ENCODE peak calls at places on chromosome 15, in eight cellular contexts. One of them, this sample, is unnamed.

GRCh38 chr15:58548308-58549012 is 116.7 kb downstream of the LIPC start:
- DNase-seq in neural progenitor cell: no peak
- DNase-seq in lower lobe of right lung: no peak
- DNase-seq in dorsolateral prefrontal cortex: no peak
- DNase-seq in tibial nerve: no peak
- DNase-seq in psoas muscle: no peak
- DNase-seq in OCI-LY7: no peak
- DNase-seq in adrenal gland: no peak
- DNase-seq in this sample: no peak

GRCh38 chr15:74238984-74239645 is 3.0 kb downstream of the CCDC33 start:
- DNase-seq in adrenal gland: peak; percentile 23
- DNase-seq in neural progenitor cell: no peak
- DNase-seq in psoas muscle: no peak
- DNase-seq in lower lobe of right lung: no peak
- DNase-seq in tibial nerve: no peak
- DNase-seq in dorsolateral prefrontal cortex: no peak
- DNase-seq in OCI-LY7: no peak
- DNase-seq in this sample: no peak

GRCh38 chr15:100873029-100873677 is 6.5 kb upstream of the ALDH1A3 start:
- DNase-seq in dorsolateral prefrontal cortex: peak; percentile 56
- DNase-seq in adrenal gland: peak; percentile 83
- DNase-seq in psoas muscle: no peak
- DNase-seq in OCI-LY7: peak; percentile 77
- DNase-seq in lower lobe of right lung: no peak
- DNase-seq in neural progenitor cell: peak; percentile 73
- DNase-seq in tibial nerve: peak; percentile 76
- DNase-seq in this sample: peak; percentile 78

GRCh38 chr15:39585871-39586301 is 5.0 kb downstream of the THBS1 start:
- DNase-seq in OCI-LY7: no peak
- DNase-seq in dorsolateral prefrontal cortex: no peak
- DNase-seq in adrenal gland: no peak
- DNase-seq in neural progenitor cell: no peak
- DNase-seq in lower lobe of right lung: no peak
- DNase-seq in tibial nerve: no peak
- DNase-seq in psoas muscle: no peak
- DNase-seq in this sample: no peak

GRCh38 chr15:74040115-74040850 is 42.1 kb downstream of the GOLGA6A start:
- DNase-seq in dorsolateral prefrontal cortex: no peak
- DNase-seq in tibial nerve: peak; percentile 47
- DNase-seq in lower lobe of right lung: no peak
- DNase-seq in adrenal gland: peak; percentile 35
- DNase-seq in psoas muscle: peak; percentile 66
- DNase-seq in OCI-LY7: no peak
- DNase-seq in neural progenitor cell: peak; percentile 25
- DNase-seq in this sample: no peak

GRCh38 chr15:38660726-38661125 is 96.1 kb upstream of the RASGRP1 start:
- DNase-seq in adrenal gland: no peak
- DNase-seq in tibial nerve: no peak
- DNase-seq in neural progenitor cell: no peak
- DNase-seq in lower lobe of right lung: no peak
- DNase-seq in psoas muscle: no peak
- DNase-seq in OCI-LY7: no peak
- DNase-seq in dorsolateral prefrontal cortex: no peak
- DNase-seq in this sample: no peak

GRCh38 chr15:87461621-87462020 is 794.9 kb downstream of the NTRK3 start:
- DNase-seq in dorsolateral prefrontal cortex: no peak
- DNase-seq in lower lobe of right lung: no peak
- DNase-seq in tibial nerve: no peak
- DNase-seq in psoas muscle: no peak
- DNase-seq in neural progenitor cell: no peak
- DNase-seq in OCI-LY7: no peak
- DNase-seq in adrenal gland: no peak
- DNase-seq in this sample: no peak

GRCh38 chr15:91465696-91466095 is 365.6 kb downstream of the SV2B start:
- DNase-seq in lower lobe of right lung: no peak
- DNase-seq in OCI-LY7: no peak
- DNase-seq in tibial nerve: no peak
- DNase-seq in adrenal gland: no peak
- DNase-seq in neural progenitor cell: no peak
- DNase-seq in psoas muscle: no peak
- DNase-seq in dorsolateral prefrontal cortex: no peak
- DNase-seq in this sample: peak; percentile 27

GRCh38 chr15:70109982-70110381 is 12.3 kb upstream of the TLE3 start:
- DNase-seq in dorsolateral prefrontal cortex: no peak
- DNase-seq in adrenal gland: no peak
- DNase-seq in neural progenitor cell: no peak
- DNase-seq in OCI-LY7: no peak
- DNase-seq in tibial nerve: no peak
- DNase-seq in psoas muscle: no peak
- DNase-seq in lower lobe of right lung: no peak
- DNase-seq in this sample: no peak

GRCh38 chr15:72482275-72482674 is 8.1 kb downstream of the ARIH1 start:
- DNase-seq in neural progenitor cell: no peak
- DNase-seq in adrenal gland: no peak
- DNase-seq in dorsolateral prefrontal cortex: no peak
- DNase-seq in tibial nerve: no peak
- DNase-seq in OCI-LY7: no peak
- DNase-seq in lower lobe of right lung: no peak
- DNase-seq in psoas muscle: no peak
- DNase-seq in this sample: no peak

GRCh38 chr15:57401546-57401945 is 25.2 kb downstream of the CGNL1 start:
- DNase-seq in lower lobe of right lung: no peak
- DNase-seq in psoas muscle: no peak
- DNase-seq in tibial nerve: no peak
- DNase-seq in neural progenitor cell: no peak
- DNase-seq in dorsolateral prefrontal cortex: no peak
- DNase-seq in adrenal gland: no peak
- DNase-seq in OCI-LY7: no peak
- DNase-seq in this sample: no peak

GRCh38 chr15:58748787-58749531 is 548 bp downstream of the ADAM10 start:
- DNase-seq in dorsolateral prefrontal cortex: peak; percentile 41
- DNase-seq in psoas muscle: peak; percentile 49
- DNase-seq in lower lobe of right lung: peak; percentile 70
- DNase-seq in adrenal gland: peak; percentile 52
- DNase-seq in neural progenitor cell: peak; percentile 89
- DNase-seq in tibial nerve: no peak
- DNase-seq in OCI-LY7: peak; percentile 66
- DNase-seq in this sample: no peak

GRCh38 chr15:66588537-66588936 is 22.7 kb upstream of the LCTL start:
- DNase-seq in dorsolateral prefrontal cortex: no peak
- DNase-seq in tibial nerve: no peak
- DNase-seq in neural progenitor cell: peak; percentile 60
- DNase-seq in OCI-LY7: peak; percentile 17
- DNase-seq in psoas muscle: no peak
- DNase-seq in lower lobe of right lung: peak; percentile 30
- DNase-seq in adrenal gland: no peak
- DNase-seq in this sample: no peak

GRCh38 chr15:67050062-67050461 is 15.3 kb upstream of the SMAD3 start:
- DNase-seq in tibial nerve: no peak
- DNase-seq in OCI-LY7: no peak
- DNase-seq in adrenal gland: peak; percentile 38
- DNase-seq in neural progenitor cell: no peak
- DNase-seq in dorsolateral prefrontal cortex: no peak
- DNase-seq in psoas muscle: no peak
- DNase-seq in lower lobe of right lung: no peak
- DNase-seq in this sample: no peak

DNA sequence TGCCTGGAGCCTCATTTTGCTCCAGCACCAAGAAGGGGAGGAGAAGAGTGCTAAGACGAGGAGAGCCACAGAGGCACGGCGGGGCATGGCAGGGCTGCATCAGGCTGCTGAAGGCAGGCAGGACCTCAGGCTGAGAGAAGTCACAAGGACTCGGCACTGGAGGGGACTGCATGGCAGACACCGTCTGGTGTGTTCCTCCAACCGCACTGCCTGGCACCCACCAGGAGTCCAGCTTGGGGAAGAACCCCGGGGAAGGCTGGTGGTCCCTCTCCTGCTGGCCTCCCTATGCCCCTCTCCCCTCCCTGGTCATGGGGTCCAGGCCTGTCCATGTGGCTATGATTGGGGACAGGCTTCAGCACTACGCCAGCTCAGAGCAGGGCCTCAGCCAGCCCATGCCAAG is 153.2 kb upstream of the MEF2A start:
- DNase-seq in lower lobe of right lung: no peak
- DNase-seq in tibial nerve: no peak
- DNase-seq in dorsolateral prefrontal cortex: no peak
- DNase-seq in OCI-LY7: no peak
- DNase-seq in neural progenitor cell: no peak
- DNase-seq in psoas muscle: no peak
- DNase-seq in adrenal gland: no peak
- DNase-seq in this sample: no peak
- H3K27ac ChIP-seq in lower lobe of right lung: no peak overlapping the region
- H3K27ac ChIP-seq in tibial nerve: no peak overlapping the region
- H3K27ac ChIP-seq in dorsolateral prefrontal cortex: no peak overlapping the region
- H3K27ac ChIP-seq in OCI-LY7: no peak overlapping the region
- H3K27ac ChIP-seq in neural progenitor cell: no peak overlapping the region
- H3K27ac ChIP-seq in psoas muscle: no peak overlapping the region
- H3K27ac ChIP-seq in adrenal gland: no peak overlapping the region
- H3K27ac ChIP-seq in this sample: peak overlapping the region; percentile 2

GRCh38 chr15:55758580-55758986 is 15.6 kb upstream of the PRTG start:
- DNase-seq in dorsolateral prefrontal cortex: no peak
- DNase-seq in adrenal gland: no peak
- DNase-seq in lower lobe of right lung: no peak
- DNase-seq in psoas muscle: no peak
- DNase-seq in OCI-LY7: peak; percentile 7
- DNase-seq in tibial nerve: no peak
- DNase-seq in neural progenitor cell: no peak
- DNase-seq in this sample: no peak
- TF ChIP-seq CTCF in dorsolateral prefrontal cortex: no peak
- TF ChIP-seq CTCF in adrenal gland: no peak
- TF ChIP-seq CTCF in lower lobe of right lung: no peak
- TF ChIP-seq CTCF in psoas muscle: no peak
- TF ChIP-seq CTCF in OCI-LY7: no peak
- TF ChIP-seq CTCF in tibial nerve: no peak
- TF ChIP-seq CTCF in neural progenitor cell: no peak
- TF ChIP-seq CTCF in this sample: no peak

DNA sequence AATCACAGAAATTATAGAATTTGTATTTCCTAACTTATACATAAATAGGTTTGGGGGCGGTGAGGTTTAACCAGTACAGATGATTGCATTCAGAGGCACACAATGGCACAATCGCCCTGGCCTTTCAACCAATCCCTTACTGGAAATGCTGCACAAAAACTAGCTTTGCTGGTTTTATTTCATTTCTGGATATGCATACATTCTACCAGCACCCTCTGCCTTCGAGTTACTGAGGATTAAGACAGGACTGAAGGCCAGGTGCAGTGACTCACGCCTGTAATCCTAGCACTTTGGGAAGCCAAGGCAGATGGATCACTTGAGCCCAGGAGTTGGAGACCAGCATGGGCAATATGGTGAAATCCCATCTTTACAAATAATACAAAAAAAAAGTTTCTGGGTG is 336.1 kb downstream of the ARRDC4 start:
- DNase-seq in neural progenitor cell: no peak
- DNase-seq in tibial nerve: no peak
- DNase-seq in lower lobe of right lung: no peak
- DNase-seq in OCI-LY7: no peak
- DNase-seq in dorsolateral prefrontal cortex: no peak
- DNase-seq in psoas muscle: no peak
- DNase-seq in adrenal gland: no peak
- DNase-seq in this sample: no peak
- H3K27ac ChIP-seq in neural progenitor cell: no peak overlapping the region
- H3K27ac ChIP-seq in tibial nerve: no peak overlapping the region
- H3K27ac ChIP-seq in lower lobe of right lung: no peak overlapping the region
- H3K27ac ChIP-seq in OCI-LY7: no peak overlapping the region
- H3K27ac ChIP-seq in dorsolateral prefrontal cortex: no peak overlapping the region
- H3K27ac ChIP-seq in psoas muscle: no peak overlapping the region
- H3K27ac ChIP-seq in adrenal gland: no peak overlapping the region
- H3K27ac ChIP-seq in this sample: no peak overlapping the region

DNA sequence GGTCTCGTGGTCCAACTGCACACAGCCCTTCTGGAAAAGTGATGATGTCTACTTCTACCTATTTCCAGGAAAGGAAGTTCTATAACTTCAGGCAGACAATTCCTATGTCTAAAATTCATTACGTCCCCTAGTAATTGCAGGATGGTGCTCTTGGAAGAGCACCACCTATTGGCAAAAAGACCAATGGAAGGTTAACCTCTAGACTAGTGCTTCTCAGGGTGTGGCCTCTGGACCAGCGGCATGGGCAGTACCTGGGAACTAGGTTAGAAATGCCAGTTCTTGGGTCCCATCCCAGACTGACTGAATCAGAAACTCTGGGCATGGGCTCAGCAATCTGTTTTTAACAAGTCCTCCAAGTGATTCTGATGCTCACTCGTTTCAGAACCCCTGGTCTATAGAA is 258.3 kb upstream of the ICE2 start:
- DNase-seq in neural progenitor cell: no peak
- DNase-seq in dorsolateral prefrontal cortex: no peak
- DNase-seq in psoas muscle: no peak
- DNase-seq in lower lobe of right lung: no peak
- DNase-seq in OCI-LY7: peak; percentile 8
- DNase-seq in adrenal gland: no peak
- DNase-seq in tibial nerve: no peak
- DNase-seq in this sample: no peak
- TF ChIP-seq CTCF in neural progenitor cell: peak; percentile 16
- TF ChIP-seq CTCF in dorsolateral prefrontal cortex: no peak
- TF ChIP-seq CTCF in psoas muscle: no peak
- TF ChIP-seq CTCF in lower lobe of right lung: no peak
- TF ChIP-seq CTCF in OCI-LY7: peak; percentile 57
- TF ChIP-seq CTCF in adrenal gland: no peak
- TF ChIP-seq CTCF in tibial nerve: no peak
- TF ChIP-seq CTCF in this sample: no peak

DNA sequence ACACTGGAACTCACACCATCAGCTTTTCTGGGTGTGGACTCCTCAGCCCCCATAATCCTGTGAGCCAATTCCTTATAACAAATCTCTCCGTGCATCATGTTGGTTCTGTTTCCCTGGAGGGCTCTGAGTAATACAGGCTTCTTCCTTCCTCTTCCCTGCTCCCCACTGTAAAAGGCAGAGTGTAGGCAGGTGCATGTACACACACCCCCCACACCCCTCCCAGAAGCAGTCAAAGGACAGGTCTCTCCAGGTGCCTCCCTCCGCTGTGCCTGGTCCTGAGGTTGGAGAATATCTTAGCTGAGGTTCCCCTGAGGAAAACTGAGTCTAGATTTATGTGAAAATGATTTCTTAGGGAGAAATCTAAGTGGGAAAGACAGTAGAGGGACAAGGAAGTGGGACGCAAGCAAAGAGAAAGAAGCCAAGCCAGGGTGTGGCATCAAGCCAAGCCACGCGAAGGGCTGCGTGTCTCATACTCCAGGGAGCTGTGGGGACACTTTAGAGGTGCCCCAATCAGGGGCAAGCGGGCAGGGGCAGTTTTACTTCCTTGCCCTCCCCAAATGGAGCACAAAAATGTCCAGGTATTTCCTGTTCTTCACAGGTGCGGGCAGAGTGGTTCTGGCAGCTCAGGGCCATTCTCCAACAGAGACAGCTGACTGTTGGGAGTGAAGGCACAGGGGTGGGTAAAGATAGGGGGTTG is 86.6 kb downstream of the HMG20A start:
- DNase-seq in tibial nerve: peak; percentile 45
- DNase-seq in psoas muscle: peak; percentile 63
- DNase-seq in lower lobe of right lung: peak; percentile 79
- DNase-seq in OCI-LY7: no peak
- DNase-seq in neural progenitor cell: no peak
- DNase-seq in dorsolateral prefrontal cortex: no peak
- DNase-seq in adrenal gland: peak; percentile 74
- DNase-seq in this sample: peak; percentile 41
- H3K27ac ChIP-seq in tibial nerve: peak overlapping the region; percentile 82
- H3K27ac ChIP-seq in psoas muscle: peak overlapping the region; percentile 80
- H3K27ac ChIP-seq in lower lobe of right lung: peak overlapping the region; percentile 80
- H3K27ac ChIP-seq in OCI-LY7: no peak overlapping the region
- H3K27ac ChIP-seq in neural progenitor cell: no peak overlapping the region
- H3K27ac ChIP-seq in dorsolateral prefrontal cortex: peak overlapping the region; percentile 36
- H3K27ac ChIP-seq in adrenal gland: no peak overlapping the region
- H3K27ac ChIP-seq in this sample: peak overlapping the region; percentile 84

GRCh38 chr15:85414495-85414894 is 34.1 kb downstream of the AKAP13 start:
- DNase-seq in lower lobe of right lung: no peak
- DNase-seq in tibial nerve: no peak
- DNase-seq in dorsolateral prefrontal cortex: no peak
- DNase-seq in psoas muscle: no peak
- DNase-seq in adrenal gland: no peak
- DNase-seq in neural progenitor cell: no peak
- DNase-seq in OCI-LY7: no peak
- DNase-seq in this sample: no peak
- TF ChIP-seq CTCF in lower lobe of right lung: peak; percentile 22
- TF ChIP-seq CTCF in tibial nerve: peak; percentile 16
- TF ChIP-seq CTCF in dorsolateral prefrontal cortex: no peak
- TF ChIP-seq CTCF in psoas muscle: peak; percentile 34
- TF ChIP-seq CTCF in adrenal gland: peak; percentile 26
- TF ChIP-seq CTCF in neural progenitor cell: no peak
- TF ChIP-seq CTCF in OCI-LY7: peak; percentile 71
- TF ChIP-seq CTCF in this sample: peak; percentile 44